ENCODE peak calls at places on chromosome 14, in six cellular contexts. F is left cardiac atrium, H is Right ventricle myocardium superior, L is SK-N-DZ, E is iPS-NIHi11, N is iris pigment epithelial cell. S is an unnamed sample.

GRCh38 chr14:34078117-34078743 is 127.4 kb upstream of the EGLN3 start:
- DNase-seq in L (no peak), N (peak; percentile 33), H (no peak), F (no peak), E (no peak), S (peak; percentile 60)

GRCh38 chr14:105773584-105773983 is 247.2 kb downstream of the TMEM121 start:
- DNase-seq in F (no peak), H (no peak), L (no peak), N (no peak), E (no peak), S (no peak)

GRCh38 chr14:33916663-33917565 is 34.0 kb downstream of the EGLN3 start:
- DNase-seq in F (no peak), E (no peak), H (no peak), L (no peak), N (peak; percentile 22), S (peak; percentile 65)

GRCh38 chr14:103576371-103577024 is 13.7 kb downstream of the COA8 start:
- DNase-seq in H (peak; percentile 94), L (no peak), F (peak; percentile 96), E (peak; percentile 81), N (peak; percentile 90), S (peak; percentile 74)

GRCh38 chr14:74988131-74988530 is 14.6 kb upstream of the EIF2B2 start:
- DNase-seq in H (no peak), L (no peak), E (no peak), F (no peak), N (peak; percentile 75), S (peak; percentile 44)

GRCh38 chr14:50775357-50775756 is 55.6 kb downstream of the NIN start:
- DNase-seq in N (peak; percentile 90), H (no peak), F (no peak), E (no peak), L (no peak), S (peak; percentile 89)

GRCh38 chr14:47948981-47949380 is 273.6 kb upstream of the MDGA2 start:
- DNase-seq in F (no peak), H (no peak), L (no peak), N (no peak), E (peak; percentile 19), S (no peak)

GRCh38 chr14:40623641-40624040 is 983.0 kb upstream of the LRFN5 start:
- DNase-seq in H (no peak), L (no peak), E (no peak), N (no peak), F (no peak), S (no peak)

GRCh38 chr14:89855961-89856360 is 98.6 kb downstream of the EFCAB11 start:
- DNase-seq in F (no peak), E (no peak), L (no peak), H (no peak), N (peak; percentile 78), S (peak; percentile 89)

GRCh38 chr14:21768875-21769257 is 95.2 kb upstream of the OR4E1 start:
- DNase-seq in E (no peak), F (no peak), N (no peak), H (no peak), L (no peak), S (no peak)

GRCh38 chr14:51650721-51651387 is 856 bp upstream of the FRMD6 start:
- DNase-seq in E (no peak), H (peak; percentile 49), N (no peak), F (peak; percentile 43), L (no peak), S (no peak)

GRCh38 chr14:22391908-22392307 is 197.1 kb downstream of the DAD1 start:
- DNase-seq in L (no peak), N (peak; percentile 81), H (peak; percentile 60), F (peak; percentile 62), E (peak; percentile 76), S (peak; percentile 59)

GRCh38 chr14:68761391-68761790 is 31.5 kb downstream of the ZFP36L1 start:
- DNase-seq in N (no peak), E (no peak), F (no peak), L (no peak), H (no peak), S (no peak)

GRCh38 chr14:65880507-65880906 is 468.0 kb downstream of the FUT8 start:
- DNase-seq in E (no peak), L (no peak), H (no peak), F (no peak), N (peak; percentile 2), S (no peak)

GRCh38 chr14:99241314-99242035 is 30.5 kb downstream of the BCL11B start:
- DNase-seq in H (no peak), F (no peak), E (no peak), N (no peak), L (no peak), S (no peak)

GRCh38 chr14:37708481-37708880 is 113.1 kb downstream of the TTC6 start:
- DNase-seq in H (no peak), F (no peak), N (peak; percentile 82), E (no peak), L (no peak), S (peak; percentile 56)

GRCh38 chr14:102187044-102187443 is 47.3 kb downstream of the WDR20 start:
- DNase-seq in N (peak; percentile 88), E (no peak), L (no peak), F (no peak), H (no peak), S (peak; percentile 88)

GRCh38 chr14:47674148-47674545 is 1.3 kb downstream of the MDGA2 start:
- DNase-seq in N (no peak), H (peak; percentile 27), E (peak; percentile 40), L (peak; percentile 35), F (no peak), S (no peak)

GRCh38 chr14:101492716-101493115 is 68.6 kb upstream of the DIO3 start:
- DNase-seq in E (no peak), H (no peak), F (no peak), N (no peak), L (no peak), S (no peak)

GRCh38 chr14:21133896-21134295 is 22.0 kb downstream of the OR5AU1 start:
- DNase-seq in H (no peak), L (no peak), N (no peak), F (no peak), E (peak; percentile 10), S (no peak)

GRCh38 chr14:29930283-29930682 is 2.6 kb upstream of the PRKD1 start:
- DNase-seq in L (no peak), N (peak; percentile 65), F (no peak), H (no peak), E (no peak), S (peak; percentile 63)

GRCh38 chr14:31965735-31966598 is 111.1 kb upstream of the ARHGAP5 start:
- DNase-seq in L (no peak), E (no peak), N (peak; percentile 39), F (no peak), H (no peak), S (no peak)

GRCh38 chr14:50232276-50232642 is 881 bp upstream of the SOS2 start:
- DNase-seq in F (no peak), N (no peak), E (peak; percentile 26), H (no peak), L (no peak), S (no peak)

GRCh38 chr14:80464531-80465149 is 253.3 kb upstream of the DIO2 start:
- DNase-seq in N (no peak), H (no peak), E (no peak), L (no peak), F (no peak), S (no peak)

GRCh38 chr14:94515426-94515825 is 6.2 kb upstream of the SERPINA12 start:
- DNase-seq in N (no peak), F (no peak), L (no peak), E (no peak), H (no peak), S (no peak)

GRCh38 chr14:89418976-89419375 is 1.9 kb upstream of the FOXN3 start:
- DNase-seq in F (no peak), L (no peak), E (no peak), N (no peak), H (no peak), S (no peak)

GRCh38 chr14:22906073-22906472 is 12.9 kb downstream of the RBM23 start:
- DNase-seq in N (no peak), H (no peak), F (no peak), E (no peak), L (no peak), S (no peak)

GRCh38 chr14:83777516-83777915 is 1752.4 kb upstream of the FLRT2 start:
- DNase-seq in N (peak; percentile 37), E (no peak), F (no peak), H (no peak), L (no peak), S (no peak)

GRCh38 chr14:72902802-72903530 is 9.1 kb upstream of the DPF3 start:
- DNase-seq in L (no peak), N (no peak), F (no peak), H (no peak), E (no peak), S (no peak)

GRCh38 chr14:21978184-21978998 is 304.8 kb upstream of the OR4E1 start:
- DNase-seq in E (peak; percentile 78), F (peak; percentile 26), L (peak; percentile 22), N (peak; percentile 22), H (peak; percentile 46), S (no peak)

GRCh38 chr14:76926521-76927251 is 100.5 kb downstream of the LRRC74A start:
- DNase-seq in E (peak; percentile 73), L (peak; percentile 79), F (peak; percentile 73), N (no peak), H (peak; percentile 79), S (no peak)

GRCh38 chr14:94775875-94776217 is 5.9 kb upstream of the GSC start:
- DNase-seq in H (no peak), L (no peak), F (no peak), N (peak; percentile 57), E (no peak), S (peak; percentile 5)

GRCh38 chr14:34058510-34058909 is 107.6 kb upstream of the EGLN3 start:
- DNase-seq in L (no peak), F (no peak), E (no peak), N (no peak), H (no peak), S (no peak)

GRCh38 chr14:75905505-75905904 is 76.3 kb downstream of the TGFB3 start:
- DNase-seq in L (no peak), F (peak; percentile 64), E (no peak), H (peak; percentile 65), N (peak; percentile 69), S (no peak)

S was measured in astrocyte.